ENCODE peak calls at places on chromosomes 4 and X, in five cellular contexts. One of them, this sample, is unnamed.

GRCh38 chr4:147463065-147463464 is 17.8 kb upstream of the EDNRA start:
- DNase-seq in CD4-positive, CD25-positive, alpha-beta regulatory T cell: no peak
- DNase-seq in GM03348: no peak
- DNase-seq in NCI-H1092 treated with DMSO at 0.1 percent for 48 hours: no peak
- DNase-seq in A172: no peak
- DNase-seq in this sample: no peak

GRCh38 chr4:154478547-154478946 is 13.1 kb downstream of the DCHS2 start:
- DNase-seq in NCI-H1092 treated with DMSO at 0.1 percent for 48 hours: no peak
- DNase-seq in CD4-positive, CD25-positive, alpha-beta regulatory T cell: no peak
- DNase-seq in A172: no peak
- DNase-seq in GM03348: no peak
- DNase-seq in this sample: no peak

GRCh38 chrX:24298191-24298590 is 15.7 kb downstream of the SUPT20HL2 start:
- DNase-seq in GM03348: no peak
- DNase-seq in NCI-H1092 treated with DMSO at 0.1 percent for 48 hours: no peak
- DNase-seq in CD4-positive, CD25-positive, alpha-beta regulatory T cell: no peak
- DNase-seq in A172: peak
- DNase-seq in this sample: peak

GRCh38 chr4:125392683-125393082 is 77.9 kb downstream of the FAT4 start:
- DNase-seq in CD4-positive, CD25-positive, alpha-beta regulatory T cell: no peak
- DNase-seq in GM03348: no peak
- DNase-seq in A172: no peak
- DNase-seq in NCI-H1092 treated with DMSO at 0.1 percent for 48 hours: no peak
- DNase-seq in this sample: no peak

GRCh38 chr4:92791876-92792490 is 488.2 kb downstream of the GRID2 start:
- DNase-seq in GM03348: no peak
- DNase-seq in NCI-H1092 treated with DMSO at 0.1 percent for 48 hours: peak
- DNase-seq in A172: no peak
- DNase-seq in CD4-positive, CD25-positive, alpha-beta regulatory T cell: no peak
- DNase-seq in this sample: no peak

GRCh38 chr4:31045724-31046318 is 325.7 kb downstream of the PCDH7 start:
- DNase-seq in GM03348: peak
- DNase-seq in A172: peak
- DNase-seq in NCI-H1092 treated with DMSO at 0.1 percent for 48 hours: peak
- DNase-seq in CD4-positive, CD25-positive, alpha-beta regulatory T cell: no peak
- DNase-seq in this sample: no peak

GRCh38 chrX:130658310-130658709 is 244.7 kb downstream of the ENOX2 start:
- DNase-seq in GM03348: no peak
- DNase-seq in A172: no peak
- DNase-seq in CD4-positive, CD25-positive, alpha-beta regulatory T cell: no peak
- DNase-seq in NCI-H1092 treated with DMSO at 0.1 percent for 48 hours: no peak
- DNase-seq in this sample: no peak

GRCh38 chr4:4343038-4343437 is 43.9 kb upstream of the NSG1 start:
- DNase-seq in GM03348: no peak
- DNase-seq in A172: no peak
- DNase-seq in CD4-positive, CD25-positive, alpha-beta regulatory T cell: no peak
- DNase-seq in NCI-H1092 treated with DMSO at 0.1 percent for 48 hours: no peak
- DNase-seq in this sample: no peak

GRCh38 chrX:130118941-130119640 is 8.8 kb upstream of the ELF4 start:
- DNase-seq in GM03348: peak
- DNase-seq in A172: no peak
- DNase-seq in CD4-positive, CD25-positive, alpha-beta regulatory T cell: no peak
- DNase-seq in NCI-H1092 treated with DMSO at 0.1 percent for 48 hours: no peak
- DNase-seq in this sample: peak

GRCh38 chr4:168498259-168498658 is 1.4 kb downstream of the PALLD start:
- DNase-seq in NCI-H1092 treated with DMSO at 0.1 percent for 48 hours: no peak
- DNase-seq in CD4-positive, CD25-positive, alpha-beta regulatory T cell: no peak
- DNase-seq in GM03348: peak
- DNase-seq in A172: no peak
- DNase-seq in this sample: no peak

GRCh38 chr4:118289794-118290193 is 63.0 kb downstream of the PRSS12 start:
- DNase-seq in GM03348: peak
- DNase-seq in CD4-positive, CD25-positive, alpha-beta regulatory T cell: no peak
- DNase-seq in A172: no peak
- DNase-seq in NCI-H1092 treated with DMSO at 0.1 percent for 48 hours: no peak
- DNase-seq in this sample: no peak

GRCh38 chr4:42501624-42502401 is 104.5 kb downstream of the SHISA3 start:
- DNase-seq in GM03348: no peak
- DNase-seq in CD4-positive, CD25-positive, alpha-beta regulatory T cell: no peak
- DNase-seq in NCI-H1092 treated with DMSO at 0.1 percent for 48 hours: no peak
- DNase-seq in A172: peak
- DNase-seq in this sample: peak

GRCh38 chr4:165625281-165625680 is 246.5 kb downstream of the CPE start:
- DNase-seq in GM03348: no peak
- DNase-seq in NCI-H1092 treated with DMSO at 0.1 percent for 48 hours: no peak
- DNase-seq in CD4-positive, CD25-positive, alpha-beta regulatory T cell: no peak
- DNase-seq in A172: no peak
- DNase-seq in this sample: no peak

GRCh38 chrX:3939967-3940610 is 226.6 kb upstream of the PRKX start:
- DNase-seq in CD4-positive, CD25-positive, alpha-beta regulatory T cell: peak
- DNase-seq in NCI-H1092 treated with DMSO at 0.1 percent for 48 hours: peak
- DNase-seq in GM03348: peak
- DNase-seq in A172: peak
- DNase-seq in this sample: no peak

GRCh38 chr4:77036206-77036605 is 39.6 kb downstream of the CCNI start:
- DNase-seq in CD4-positive, CD25-positive, alpha-beta regulatory T cell: no peak
- DNase-seq in GM03348: peak
- DNase-seq in NCI-H1092 treated with DMSO at 0.1 percent for 48 hours: no peak
- DNase-seq in A172: no peak
- DNase-seq in this sample: no peak

GRCh38 chr4:72128741-72129140 is 96.9 kb downstream of the NPFFR2 start:
- DNase-seq in NCI-H1092 treated with DMSO at 0.1 percent for 48 hours: no peak
- DNase-seq in A172: no peak
- DNase-seq in CD4-positive, CD25-positive, alpha-beta regulatory T cell: no peak
- DNase-seq in GM03348: no peak
- DNase-seq in this sample: no peak

GRCh38 chr4:23373269-23373668 is 516.6 kb downstream of the PPARGC1A start:
- DNase-seq in A172: peak
- DNase-seq in GM03348: no peak
- DNase-seq in NCI-H1092 treated with DMSO at 0.1 percent for 48 hours: no peak
- DNase-seq in CD4-positive, CD25-positive, alpha-beta regulatory T cell: no peak
- DNase-seq in this sample: peak

GRCh38 chr4:108247511-108248088 is 78.9 kb upstream of the LEF1 start:
- DNase-seq in GM03348: no peak
- DNase-seq in CD4-positive, CD25-positive, alpha-beta regulatory T cell: no peak
- DNase-seq in NCI-H1092 treated with DMSO at 0.1 percent for 48 hours: peak
- DNase-seq in A172: no peak
- DNase-seq in this sample: peak

GRCh38 chr4:137632842-137633241 is 100.5 kb upstream of the PCDH18 start:
- DNase-seq in GM03348: no peak
- DNase-seq in CD4-positive, CD25-positive, alpha-beta regulatory T cell: no peak
- DNase-seq in NCI-H1092 treated with DMSO at 0.1 percent for 48 hours: no peak
- DNase-seq in A172: no peak
- DNase-seq in this sample: no peak

GRCh38 chr4:124483043-124483906 is 229.3 kb downstream of the ANKRD50 start:
- DNase-seq in A172: no peak
- DNase-seq in NCI-H1092 treated with DMSO at 0.1 percent for 48 hours: peak
- DNase-seq in CD4-positive, CD25-positive, alpha-beta regulatory T cell: no peak
- DNase-seq in GM03348: no peak
- DNase-seq in this sample: no peak

GRCh38 chr4:77579406-77580076 is 26.1 kb upstream of the CXCL13 start:
- DNase-seq in NCI-H1092 treated with DMSO at 0.1 percent for 48 hours: no peak
- DNase-seq in CD4-positive, CD25-positive, alpha-beta regulatory T cell: no peak
- DNase-seq in A172: peak
- DNase-seq in GM03348: peak
- DNase-seq in this sample: peak

GRCh38 chr4:74056858-74057562 is 18.5 kb upstream of the CXCL3 start:
- DNase-seq in NCI-H1092 treated with DMSO at 0.1 percent for 48 hours: no peak
- DNase-seq in A172: peak
- DNase-seq in GM03348: peak
- DNase-seq in CD4-positive, CD25-positive, alpha-beta regulatory T cell: no peak
- DNase-seq in this sample: peak

GRCh38 chrX:17521871-17522693 is 147.1 kb downstream of the NHS start:
- DNase-seq in NCI-H1092 treated with DMSO at 0.1 percent for 48 hours: peak
- DNase-seq in A172: peak
- DNase-seq in GM03348: peak
- DNase-seq in CD4-positive, CD25-positive, alpha-beta regulatory T cell: no peak
- DNase-seq in this sample: peak

GRCh38 chrX:120274958-120275357 is 24.3 kb downstream of the ZBTB33 start:
- DNase-seq in CD4-positive, CD25-positive, alpha-beta regulatory T cell: no peak
- DNase-seq in A172: no peak
- DNase-seq in GM03348: no peak
- DNase-seq in NCI-H1092 treated with DMSO at 0.1 percent for 48 hours: no peak
- DNase-seq in this sample: no peak

GRCh38 chr4:112348488-112349158 is 51.5 kb downstream of the ALPK1 start:
- DNase-seq in NCI-H1092 treated with DMSO at 0.1 percent for 48 hours: peak
- DNase-seq in A172: peak
- DNase-seq in GM03348: peak
- DNase-seq in CD4-positive, CD25-positive, alpha-beta regulatory T cell: no peak
- DNase-seq in this sample: peak